ENCODE peak calls at places on chromosomes 2 and 18, in six cellular contexts. S is PC-9, P is astrocyte, D is brain microvascular endothelial cell, R is astrocyte of the spinal cord, V is fibroblast of the aortic adventitia. H is an unnamed sample.

GRCh38 chr2:188291617-188292445 is at the start of gene GULP1:
- DNase-seq in S (peak; percentile 59), P (peak; percentile 65), D (peak; percentile 62), R (peak; percentile 84), V (peak; percentile 75), H (peak; percentile 84)

GRCh38 chr2:101473911-101474751 is 781 bp downstream of the RFX8 start:
- DNase-seq in S (peak; percentile 21), P (peak; percentile 47), D (peak; percentile 36), R (peak; percentile 60), V (peak; percentile 42), H (peak; percentile 56)

GRCh38 chr2:59195851-59196250 is 954.7 kb upstream of the FANCL start:
- DNase-seq in S (no peak), P (no peak), D (no peak), R (peak; percentile 8), V (no peak), H (no peak)

GRCh38 chr2:95551055-95551568 is 40.7 kb upstream of the TRIM43 start:
- DNase-seq in S (no peak), P (no peak), D (no peak), R (no peak), V (no peak), H (no peak)

GRCh38 chr2:60394467-60394866 is 159.0 kb downstream of the BCL11A start:
- DNase-seq in S (no peak), P (no peak), D (peak; percentile 26), R (no peak), V (no peak), H (no peak)

GRCh38 chr2:213104089-213104902 is 47.1 kb downstream of the IKZF2 start:
- DNase-seq in S (peak; percentile 12), P (peak; percentile 62), D (peak; percentile 24), R (peak; percentile 60), V (peak; percentile 40), H (peak; percentile 19)

GRCh38 chr2:137155351-137156104 is 390.2 kb downstream of the THSD7B start:
- DNase-seq in S (no peak), P (peak; percentile 39), D (peak; percentile 79), R (peak; percentile 64), V (peak; percentile 56), H (peak; percentile 3)

GRCh38 chr18:5582849-5583667 is 39.3 kb upstream of the EPB41L3 start:
- DNase-seq in S (no peak), P (peak; percentile 83), D (peak; percentile 79), R (peak; percentile 79), V (no peak), H (no peak)

GRCh38 chr2:79447462-79447861 is 65.4 kb upstream of the CTNNA2 start:
- DNase-seq in S (no peak), P (no peak), D (no peak), R (no peak), V (no peak), H (no peak)

GRCh38 chr2:121705958-121706357 is 30.7 kb downstream of the NIFK start:
- DNase-seq in S (no peak), P (no peak), D (no peak), R (no peak), V (no peak), H (no peak)

DNA sequence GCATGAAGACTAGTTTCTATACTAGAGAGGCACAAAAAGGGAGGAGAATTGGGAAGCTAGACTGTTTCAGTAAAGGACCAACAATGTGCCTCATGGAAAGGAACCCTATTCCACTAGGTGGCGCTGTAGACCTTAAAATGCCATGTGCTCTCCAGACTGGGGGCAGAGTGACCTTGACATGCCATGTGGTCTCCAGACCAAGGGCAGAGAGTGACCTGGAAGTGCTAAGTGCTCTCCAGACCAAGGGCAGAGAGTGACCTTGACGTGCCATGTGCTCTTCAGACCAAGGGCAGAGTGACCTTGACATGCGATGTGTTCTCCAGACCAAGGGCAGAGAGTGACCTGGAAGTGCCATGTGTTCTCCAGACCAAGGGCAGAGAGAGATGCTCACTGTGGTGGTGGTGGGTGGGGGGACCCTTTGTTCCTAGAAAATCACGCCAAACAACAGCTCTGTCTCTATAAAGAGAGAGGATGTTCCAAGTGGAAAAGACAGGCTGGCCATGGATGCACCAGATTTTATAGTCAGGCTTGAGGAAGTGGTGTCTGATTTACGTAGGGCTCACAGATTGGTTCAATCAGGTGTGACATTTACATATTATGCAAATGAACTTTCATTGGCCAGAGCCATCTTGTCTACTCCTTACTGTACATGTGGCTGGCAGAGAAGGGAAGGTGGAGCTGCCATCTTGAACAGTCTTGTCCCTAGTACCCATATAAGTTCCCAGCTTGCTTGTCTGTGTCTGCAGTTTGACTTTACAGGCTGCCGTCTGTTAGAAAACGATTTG is 344.0 kb upstream of the DDX18 start:
- DNase-seq in S (peak; percentile 4), P (no peak), D (no peak), R (no peak), V (no peak), H (no peak)
- TF ChIP-seq CTCF in S (peak; percentile 87), P (no peak), D (peak; percentile 22), R (peak; percentile 10), V (no peak), H (no peak)

GRCh38 chr2:65282492-65283053 is 54.9 kb downstream of the ACTR2 start:
- DNase-seq in S (no peak), P (no peak), D (no peak), R (no peak), V (no peak), H (no peak)
- H3K4me3 ChIP-seq in S (no peak overlapping the region), P (no peak overlapping the region), D (no peak overlapping the region), R (no peak overlapping the region), V (no peak overlapping the region), H (no peak overlapping the region)

DNA sequence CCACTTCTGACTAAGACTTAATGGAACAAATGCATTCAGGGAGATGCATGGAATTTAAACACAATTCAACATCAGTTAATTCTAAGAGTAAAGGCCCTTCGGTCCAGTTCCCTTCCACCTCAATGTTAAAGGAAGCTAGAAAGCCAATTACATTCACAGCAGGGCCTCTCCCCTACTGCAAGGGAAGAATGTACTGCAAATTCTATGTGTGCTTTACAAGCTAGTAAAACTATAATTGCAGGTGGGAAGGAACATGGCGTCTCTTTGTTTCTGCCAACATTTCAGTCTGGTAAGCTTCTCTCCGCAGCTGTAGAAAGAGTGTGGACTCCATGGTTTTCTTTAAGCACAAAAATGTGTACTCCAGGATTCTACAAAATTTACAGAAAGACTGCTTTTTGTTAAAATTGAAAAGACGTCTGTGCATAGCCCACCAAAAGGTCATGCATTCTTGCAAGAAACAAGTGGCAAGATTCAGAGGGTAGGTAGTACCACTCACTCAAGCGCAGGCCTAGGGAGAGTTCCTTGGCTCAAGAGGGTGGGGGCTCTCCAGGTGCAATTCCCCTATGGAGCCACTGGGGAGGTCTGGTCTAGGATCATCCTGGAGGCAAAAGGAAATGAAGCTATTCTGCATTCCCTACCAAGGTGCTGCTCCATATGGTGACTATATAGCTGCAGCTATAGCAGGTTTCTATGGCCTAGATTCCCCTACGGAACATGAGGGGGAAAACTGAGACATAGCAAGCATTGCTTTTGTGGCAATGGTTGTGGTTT is 127.0 kb upstream of the FZD5 start:
- DNase-seq in S (no peak), P (no peak), D (no peak), R (no peak), V (no peak), H (no peak)
- TF ChIP-seq CTCF in S (no peak), P (peak; percentile 18), D (peak; percentile 46), R (peak; percentile 35), V (peak; percentile 18), H (peak; percentile 18)

DNA sequence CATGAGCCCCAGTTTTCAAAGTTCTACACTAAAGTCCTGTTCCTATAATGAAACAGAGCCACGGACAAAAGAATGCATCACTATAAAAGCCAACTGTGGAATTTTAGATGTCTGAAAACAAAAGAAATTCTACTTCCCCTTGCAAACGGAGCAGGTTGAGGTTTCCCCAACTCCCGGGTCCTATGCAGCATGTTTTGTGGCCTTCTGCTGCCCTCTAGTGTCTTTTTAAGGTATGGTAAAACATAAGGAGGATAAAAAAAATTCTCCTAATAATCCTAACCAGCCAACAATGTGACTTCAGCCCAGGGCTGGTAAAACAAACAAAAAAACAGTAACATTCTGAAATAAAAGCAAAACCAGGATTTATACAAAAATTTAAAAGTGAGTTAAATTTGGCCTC is 539.5 kb downstream of the NRXN1 start:
- DNase-seq in S (no peak), P (peak; percentile 29), D (peak; percentile 29), R (peak; percentile 60), V (peak; percentile 65), H (peak; percentile 53)
- H3K4me3 ChIP-seq in S (no peak overlapping the region), P (no peak overlapping the region), D (no peak overlapping the region), R (no peak overlapping the region), V (no peak overlapping the region), H (no peak overlapping the region)

GRCh38 chr2:20050712-20051517 is 513 bp downstream of the LAPTM4A start:
- DNase-seq in S (peak; percentile 35), P (peak; percentile 43), D (no peak), R (peak; percentile 70), V (peak; percentile 74), H (peak; percentile 79)
- TF ChIP-seq CTCF in S (no peak), P (no peak), D (peak; percentile 40), R (peak; percentile 37), V (peak; percentile 41), H (peak; percentile 22)

H was measured in fibroblast of villous mesenchyme.